ENCODE peak calls at places on chromosome 1, in four cellular contexts. G, B, Y and D are unnamed samples.

GRCh38 chr1:119647734-119648619 is at the start of gene ZNF697:
- DNase-seq in G (peak), B (peak), Y (peak), D (peak)

GRCh38 chr1:228039504-228039903 is 32.7 kb downstream of the WNT3A start:
- DNase-seq in G (no peak), B (no peak), Y (no peak), D (no peak)

GRCh38 chr1:1435094-1435903 is at the start of gene VWA1:
- DNase-seq in G (no peak), B (peak), Y (no peak), D (peak)

GRCh38 chr1:42209516-42210370 is 45.2 kb upstream of the GUCA2A start:
- DNase-seq in G (no peak), B (no peak), Y (peak), D (no peak)

GRCh38 chr1:228009828-228010775 is 3.3 kb downstream of the WNT3A start:
- DNase-seq in G (peak), B (no peak), Y (no peak), D (no peak)

GRCh38 chr1:162629651-162630050 is 2.6 kb upstream of the DDR2 start:
- DNase-seq in G (no peak), B (peak), Y (peak), D (no peak)

GRCh38 chr1:177566495-177566894 is 395.7 kb downstream of the BRINP2 start:
- DNase-seq in G (no peak), B (no peak), Y (no peak), D (no peak)

GRCh38 chr1:202192770-202193613 is 607 bp upstream of the LGR6 start:
- DNase-seq in G (no peak), B (peak), Y (no peak), D (no peak)

GRCh38 chr1:8423134-8423701 is 105.3 kb downstream of the SLC45A1 start:
- DNase-seq in G (no peak), B (no peak), Y (no peak), D (no peak)

GRCh38 chr1:170214980-170215910 is 69.5 kb downstream of the NTMT2 start:
- DNase-seq in G (peak), B (no peak), Y (no peak), D (no peak)

GRCh38 chr1:157721985-157722384 is 21.4 kb upstream of the FCRL3 start:
- DNase-seq in G (no peak), B (no peak), Y (no peak), D (no peak)

GRCh38 chr1:89360716-89361115 is 3.1 kb upstream of the GBP6 start:
- DNase-seq in G (no peak), B (no peak), Y (no peak), D (no peak)

GRCh38 chr1:33375316-33375715 is 54.4 kb upstream of the A3GALT2 start:
- DNase-seq in G (no peak), B (no peak), Y (no peak), D (no peak)

GRCh38 chr1:38476784-38477175 is 382.8 kb downstream of the RRAGC start:
- DNase-seq in G (no peak), B (no peak), Y (no peak), D (no peak)

GRCh38 chr1:223345720-223346119 is 18.3 kb downstream of the SUSD4 start:
- DNase-seq in G (no peak), B (no peak), Y (no peak), D (no peak)

GRCh38 chr1:52328615-52329014 is 37.4 kb downstream of the CC2D1B start:
- DNase-seq in G (no peak), B (peak), Y (no peak), D (no peak)

GRCh38 chr1:208641881-208642280 is 397.7 kb upstream of the PLXNA2 start:
- DNase-seq in G (no peak), B (no peak), Y (no peak), D (no peak)

GRCh38 chr1:55054396-55054795 is 15.0 kb downstream of the PCSK9 start:
- DNase-seq in G (no peak), B (no peak), Y (no peak), D (no peak)

GRCh38 chr1:212514056-212514614 is 81.4 kb downstream of the NENF start:
- DNase-seq in G (no peak), B (peak), Y (peak), D (no peak)

GRCh38 chr1:24459551-24460266 is 42.9 kb upstream of the RCAN3 start:
- DNase-seq in G (no peak), B (no peak), Y (no peak), D (no peak)

GRCh38 chr1:204869097-204869496 is 1.6 kb upstream of the NFASC start:
- DNase-seq in G (no peak), B (no peak), Y (no peak), D (no peak)

GRCh38 chr1:234629026-234629425 is 19.0 kb upstream of the IRF2BP2 start:
- DNase-seq in G (no peak), B (no peak), Y (no peak), D (no peak)

GRCh38 chr1:91537281-91538069 is 36.8 kb downstream of the CDC7 start:
- DNase-seq in G (no peak), B (peak), Y (no peak), D (no peak)

GRCh38 chr1:6519935-6520621 is 28.6 kb upstream of the PLEKHG5 start:
- DNase-seq in G (no peak), B (peak), Y (peak), D (peak)

GRCh38 chr1:6105763-6106162 is 60.1 kb downstream of the KCNAB2 start:
- DNase-seq in G (no peak), B (no peak), Y (no peak), D (no peak)

GRCh38 chr1:228407118-228408040 is 744 bp upstream of the TRIM11 start:
- DNase-seq in G (no peak), B (peak), Y (no peak), D (no peak)

GRCh38 chr1:222974496-222974895 is 159.7 kb downstream of the DISP1 start:
- DNase-seq in G (no peak), B (peak), Y (peak), D (peak)

GRCh38 chr1:68121536-68121935 is 71.1 kb upstream of the DIRAS3 start:
- DNase-seq in G (no peak), B (peak), Y (no peak), D (peak)

GRCh38 chr1:53633073-53633704 is 105.8 kb downstream of the GLIS1 start:
- DNase-seq in G (no peak), B (no peak), Y (no peak), D (no peak)

GRCh38 chr1:117113199-117113598 is 8.3 kb downstream of the TRIM45 start:
- DNase-seq in G (no peak), B (no peak), Y (no peak), D (no peak)

GRCh38 chr1:193566735-193567134 is 380.3 kb upstream of the B3GALT2 start:
- DNase-seq in G (no peak), B (no peak), Y (no peak), D (no peak)

GRCh38 chr1:111735858-111736544 is 3.2 kb downstream of the INKA2 start:
- DNase-seq in G (peak), B (peak), Y (no peak), D (no peak)

GRCh38 chr1:116706123-116706522 is 38.6 kb upstream of the IGSF3 start:
- DNase-seq in G (no peak), B (no peak), Y (no peak), D (no peak)

GRCh38 chr1:90963651-90964050 is 58.2 kb downstream of the ZNF644 start:
- DNase-seq in G (no peak), B (peak), Y (no peak), D (no peak)

DNA sequence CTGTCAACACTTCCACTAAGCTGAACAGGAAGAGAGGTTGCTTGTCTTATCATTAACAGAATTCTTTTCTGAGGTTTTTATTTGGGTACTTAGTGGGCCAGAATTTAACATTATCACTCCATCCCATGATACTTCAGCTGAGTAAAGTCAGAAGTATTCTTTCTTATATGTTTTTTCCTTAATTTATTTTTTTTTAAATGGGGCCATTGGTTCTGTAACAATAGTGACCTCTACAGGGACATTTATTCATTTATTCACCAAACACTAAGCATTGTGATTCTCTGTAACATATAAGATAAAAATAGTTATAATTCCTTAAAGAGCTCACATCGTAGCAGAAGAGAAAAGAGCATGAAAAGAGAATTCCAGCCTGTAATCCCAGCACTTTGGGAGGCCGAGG is 9.8 kb downstream of the GREM2 start:
- DNase-seq in G (no peak), B (peak), Y (no peak), D (no peak)
- TF ChIP-seq CTCF in G (no peak), B (no peak), Y (no peak), D (no peak)

DNA sequence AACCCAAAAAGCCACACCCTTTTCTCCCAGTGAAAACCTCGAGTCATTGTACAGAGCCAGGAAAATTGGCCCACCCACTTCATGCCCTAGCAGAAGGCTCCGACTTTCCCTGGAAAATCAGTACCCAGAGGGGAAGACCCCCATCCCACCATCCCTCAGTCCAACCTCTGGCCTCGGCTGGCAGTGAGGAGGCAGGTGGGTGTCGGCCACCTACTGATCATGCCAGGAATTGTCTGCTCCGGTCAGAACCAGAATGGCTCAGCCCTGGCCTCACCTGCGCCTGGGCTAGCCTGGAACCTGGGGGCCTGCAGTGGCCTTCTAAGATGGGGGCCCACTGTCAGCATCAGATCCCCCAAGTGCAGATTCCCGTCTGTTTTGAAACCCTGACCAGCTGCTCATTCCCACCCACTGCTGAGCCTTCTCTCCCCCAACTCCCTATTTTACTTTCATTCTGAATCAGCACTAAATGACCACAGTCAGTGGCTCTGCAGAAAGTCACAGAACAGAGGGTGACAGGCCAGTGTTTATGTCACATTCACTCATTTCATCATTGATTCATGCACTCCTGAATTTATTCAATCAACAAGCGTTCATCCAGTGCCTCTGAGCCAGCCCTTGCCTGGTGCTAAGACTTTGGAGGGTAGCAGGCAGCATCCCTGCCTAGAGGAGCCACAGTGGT is 3.0 kb upstream of the S100A9 start:
- DNase-seq in G (no peak), B (no peak), Y (no peak), D (no peak)
- TF ChIP-seq CTCF in G (no peak), B (no peak), Y (no peak), D (no peak)

GRCh38 chr1:93993731-93994130 is 84.5 kb upstream of the GCLM start:
- DNase-seq in G (no peak), B (peak), Y (no peak), D (no peak)
- TF ChIP-seq CTCF in G (no peak), B (no peak), Y (no peak), D (no peak)

GRCh38 chr1:109201123-109201703 is 12.5 kb upstream of the SARS1 start:
- DNase-seq in G (peak), B (peak), Y (peak), D (peak)
- TF ChIP-seq CTCF in G (no peak), B (peak), Y (peak), D (peak)

DNA sequence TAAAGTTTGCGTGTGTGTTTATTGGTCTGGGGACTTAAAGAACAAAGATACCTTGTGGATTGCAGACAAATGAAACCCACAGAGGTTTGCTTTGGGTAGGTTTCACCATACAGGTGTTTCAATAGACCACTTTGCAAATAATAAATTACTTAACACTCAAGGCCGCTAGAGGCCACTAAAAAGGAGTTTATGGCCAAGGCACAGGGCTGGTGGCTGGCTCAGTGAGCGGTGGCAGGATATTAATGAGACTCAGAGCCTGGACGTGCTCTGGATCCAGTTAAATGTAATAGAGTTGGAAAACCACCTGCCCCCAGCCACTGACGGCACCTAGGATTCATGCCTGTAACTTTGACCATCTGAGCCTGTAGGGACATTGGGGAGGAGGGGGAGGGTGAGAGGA is 44.5 kb downstream of the LRRC38 start:
- DNase-seq in G (no peak), B (no peak), Y (no peak), D (no peak)
- TF ChIP-seq CTCF in G (no peak), B (no peak), Y (no peak), D (no peak)

GRCh38 chr1:25568090-25568833 is 24.9 kb downstream of the LDLRAP1 start:
- DNase-seq in G (no peak), B (peak), Y (no peak), D (no peak)

GRCh38 chr1:25567710-25568089 is 24.3 kb downstream of the LDLRAP1 start:
- DNase-seq in G (no peak), B (no peak), Y (no peak), D (no peak)

GRCh38 chr1:25566186-25566729 is 22.9 kb downstream of the LDLRAP1 start:
- DNase-seq in G (no peak), B (no peak), Y (no peak), D (no peak)

GRCh38 chr1:25565626-25566025 is 22.2 kb downstream of the LDLRAP1 start:
- DNase-seq in G (no peak), B (no peak), Y (no peak), D (no peak)

GRCh38 chr1:25566730-25567341 is 23.4 kb downstream of the LDLRAP1 start:
- DNase-seq in G (no peak), B (peak), Y (no peak), D (no peak)
- TF ChIP-seq CTCF in G (no peak), B (peak), Y (peak), D (no peak)

GRCh38 chr1:31297273-31298247 is 728 bp downstream of the ZCCHC17 start:
- DNase-seq in G (no peak), B (peak), Y (no peak), D (no peak)
- TF ChIP-seq CTCF in G (no peak), B (no peak), Y (no peak), D (no peak)

DNA sequence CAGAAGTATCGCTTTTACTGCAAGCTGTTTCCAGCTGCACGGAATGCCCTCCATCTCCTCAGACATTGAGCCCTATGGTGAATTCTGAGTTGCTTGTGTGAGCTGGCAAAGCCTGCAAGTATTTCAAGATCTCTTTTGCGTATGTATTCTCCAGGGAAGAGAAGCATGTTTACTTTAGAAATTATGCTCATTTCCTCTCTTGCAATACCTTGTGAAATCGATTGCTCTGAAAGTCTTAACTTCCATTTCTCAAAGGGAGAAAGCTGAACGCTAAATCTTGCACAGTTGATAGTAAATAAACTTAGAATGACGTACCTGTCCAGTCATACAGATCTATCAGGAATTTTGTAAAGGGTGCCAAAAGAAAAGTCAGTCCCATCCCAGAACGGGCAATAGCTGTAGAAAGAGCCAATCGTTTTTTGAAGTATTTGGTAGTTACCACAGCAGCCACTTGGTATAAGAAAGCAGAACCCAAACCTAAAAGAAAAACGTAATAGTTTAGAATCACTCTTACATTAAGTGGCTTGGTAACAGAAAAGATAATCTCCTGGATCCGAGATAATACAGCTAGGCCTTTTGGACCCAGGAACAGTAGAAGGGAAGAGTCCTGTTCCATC is 10.1 kb downstream of the SLC16A4 start:
- DNase-seq in G (no peak), B (no peak), Y (no peak), D (peak)
- TF ChIP-seq CTCF in G (no peak), B (no peak), Y (no peak), D (no peak)